ENCODE peak calls at places on chromosomes 11 and 22, in five cellular contexts. One of them, this sample, is unnamed.
A peak's percentile ranks its signal among the peaks of the same experiment; 100 is the strongest.

GRCh38 chr11:130631119-130631518 is 182.7 kb downstream of the ADAMTS15 start:
- DNase-seq in cardiac muscle cell: no peak
- DNase-seq in tibial nerve: no peak
- DNase-seq in Panc1: peak; percentile 74
- DNase-seq in GM23248: peak; percentile 93
- DNase-seq in this sample: no peak

GRCh38 chr11:9264381-9265210 is 554 bp downstream of the DENND5A start:
- DNase-seq in GM23248: peak; percentile 93
- DNase-seq in Panc1: no peak
- DNase-seq in tibial nerve: peak; percentile 69
- DNase-seq in cardiac muscle cell: peak; percentile 56
- DNase-seq in this sample: no peak

GRCh38 chr22:26169312-26170111 is at the start of gene SEZ6L:
- DNase-seq in GM23248: peak; percentile 1
- DNase-seq in tibial nerve: no peak
- DNase-seq in cardiac muscle cell: peak; percentile 66
- DNase-seq in Panc1: no peak
- DNase-seq in this sample: no peak

GRCh38 chr11:62352355-62353336 is 15.4 kb downstream of the ASRGL1 start:
- DNase-seq in tibial nerve: no peak
- DNase-seq in Panc1: no peak
- DNase-seq in GM23248: no peak
- DNase-seq in cardiac muscle cell: no peak
- DNase-seq in this sample: no peak

GRCh38 chr22:19607198-19608113 is 83.2 kb upstream of the CLDN5 start:
- DNase-seq in cardiac muscle cell: no peak
- DNase-seq in GM23248: no peak
- DNase-seq in Panc1: no peak
- DNase-seq in tibial nerve: no peak
- DNase-seq in this sample: no peak

GRCh38 chr11:82176365-82176764 is 557.3 kb downstream of the FAM181B start:
- DNase-seq in cardiac muscle cell: no peak
- DNase-seq in GM23248: no peak
- DNase-seq in Panc1: no peak
- DNase-seq in tibial nerve: no peak
- DNase-seq in this sample: no peak

GRCh38 chr11:6411594-6412031 is 7.3 kb downstream of the APBB1 start:
- DNase-seq in tibial nerve: no peak
- DNase-seq in cardiac muscle cell: no peak
- DNase-seq in Panc1: no peak
- DNase-seq in GM23248: no peak
- DNase-seq in this sample: peak; percentile 82

GRCh38 chr11:9943346-9944110 is 279.7 kb downstream of the SWAP70 start:
- DNase-seq in cardiac muscle cell: no peak
- DNase-seq in tibial nerve: peak; percentile 73
- DNase-seq in GM23248: peak; percentile 97
- DNase-seq in Panc1: no peak
- DNase-seq in this sample: no peak

GRCh38 chr11:17375547-17375946 is 12.9 kb downstream of the KCNJ11 start:
- DNase-seq in cardiac muscle cell: no peak
- DNase-seq in tibial nerve: no peak
- DNase-seq in GM23248: no peak
- DNase-seq in Panc1: no peak
- DNase-seq in this sample: no peak

GRCh38 chr22:26479043-26479791 is 4.4 kb downstream of the HPS4 start:
- DNase-seq in tibial nerve: no peak
- DNase-seq in Panc1: no peak
- DNase-seq in GM23248: no peak
- DNase-seq in cardiac muscle cell: no peak
- DNase-seq in this sample: no peak

GRCh38 chr11:26914968-26915367 is 78.9 kb upstream of the FIBIN start:
- DNase-seq in GM23248: no peak
- DNase-seq in cardiac muscle cell: no peak
- DNase-seq in tibial nerve: no peak
- DNase-seq in Panc1: no peak
- DNase-seq in this sample: no peak

GRCh38 chr11:29282088-29282487 is 734.7 kb downstream of the KCNA4 start:
- DNase-seq in cardiac muscle cell: no peak
- DNase-seq in tibial nerve: no peak
- DNase-seq in GM23248: peak; percentile 94
- DNase-seq in Panc1: peak; percentile 74
- DNase-seq in this sample: no peak

GRCh38 chr22:36204641-36205032 is 3.0 kb upstream of the APOL4 start:
- DNase-seq in tibial nerve: no peak
- DNase-seq in GM23248: no peak
- DNase-seq in cardiac muscle cell: peak; percentile 15
- DNase-seq in Panc1: no peak
- DNase-seq in this sample: no peak

GRCh38 chr11:27916541-27917100 is 191.3 kb downstream of the KIF18A start:
- DNase-seq in Panc1: no peak
- DNase-seq in cardiac muscle cell: no peak
- DNase-seq in tibial nerve: no peak
- DNase-seq in GM23248: no peak
- DNase-seq in this sample: no peak

GRCh38 chr11:75524576-75525432 is 937 bp downstream of the GDPD5 start:
- DNase-seq in cardiac muscle cell: peak; percentile 21
- DNase-seq in Panc1: no peak
- DNase-seq in tibial nerve: no peak
- DNase-seq in GM23248: peak; percentile 72
- DNase-seq in this sample: no peak

GRCh38 chr11:61834278-61835004 is 6.3 kb downstream of the FADS2 start:
- DNase-seq in GM23248: peak; percentile 20
- DNase-seq in tibial nerve: peak; percentile 35
- DNase-seq in Panc1: no peak
- DNase-seq in cardiac muscle cell: peak; percentile 13
- DNase-seq in this sample: no peak

GRCh38 chr22:17920145-17920605 is 104.2 kb downstream of the MICAL3 start:
- DNase-seq in Panc1: no peak
- DNase-seq in GM23248: no peak
- DNase-seq in cardiac muscle cell: peak; percentile 91
- DNase-seq in tibial nerve: no peak
- DNase-seq in this sample: peak; percentile 35

GRCh38 chr11:16356057-16356750 is at the start of gene SOX6:
- DNase-seq in Panc1: no peak
- DNase-seq in tibial nerve: peak; percentile 8
- DNase-seq in cardiac muscle cell: peak; percentile 9
- DNase-seq in GM23248: no peak
- DNase-seq in this sample: no peak

GRCh38 chr11:450809-451451 is 851 bp downstream of the PTDSS2 start:
- DNase-seq in tibial nerve: peak; percentile 71
- DNase-seq in cardiac muscle cell: peak; percentile 70
- DNase-seq in GM23248: peak; percentile 85
- DNase-seq in Panc1: no peak
- DNase-seq in this sample: peak; percentile 28

GRCh38 chr22:43078522-43078921 is 10.7 kb downstream of the TTLL1 start:
- DNase-seq in cardiac muscle cell: no peak
- DNase-seq in tibial nerve: no peak
- DNase-seq in GM23248: no peak
- DNase-seq in Panc1: no peak
- DNase-seq in this sample: no peak

GRCh38 chr11:11263238-11264030 is 89.6 kb downstream of the CSNK2A3 start:
- DNase-seq in tibial nerve: no peak
- DNase-seq in GM23248: peak; percentile 34
- DNase-seq in Panc1: no peak
- DNase-seq in cardiac muscle cell: no peak
- DNase-seq in this sample: no peak

GRCh38 chr11:10916674-10917073 is 58.8 kb upstream of the ZBED5 start:
- DNase-seq in GM23248: peak; percentile 54
- DNase-seq in Panc1: no peak
- DNase-seq in tibial nerve: no peak
- DNase-seq in cardiac muscle cell: no peak
- DNase-seq in this sample: no peak

GRCh38 chr11:32310218-32310601 is 125.1 kb downstream of the WT1 start:
- DNase-seq in Panc1: no peak
- DNase-seq in GM23248: no peak
- DNase-seq in tibial nerve: no peak
- DNase-seq in cardiac muscle cell: no peak
- DNase-seq in this sample: no peak

GRCh38 chr22:37675930-37676571 is 615 bp downstream of the LGALS1 start:
- DNase-seq in Panc1: no peak
- DNase-seq in tibial nerve: no peak
- DNase-seq in GM23248: peak; percentile 68
- DNase-seq in cardiac muscle cell: no peak
- DNase-seq in this sample: no peak

GRCh38 chr11:2562181-2562581 is 117.4 kb downstream of the KCNQ1 start:
- DNase-seq in Panc1: no peak
- DNase-seq in GM23248: no peak
- DNase-seq in tibial nerve: no peak
- DNase-seq in cardiac muscle cell: no peak
- DNase-seq in this sample: peak; percentile 93

GRCh38 chr11:120326228-120326627 is 1.1 kb downstream of the TLCD5 start:
- DNase-seq in cardiac muscle cell: no peak
- DNase-seq in Panc1: no peak
- DNase-seq in GM23248: peak; percentile 83
- DNase-seq in tibial nerve: no peak
- DNase-seq in this sample: no peak

GRCh38 chr22:37171662-37172061 is 16.4 kb downstream of the C1QTNF6 start:
- DNase-seq in tibial nerve: no peak
- DNase-seq in GM23248: no peak
- DNase-seq in cardiac muscle cell: no peak
- DNase-seq in Panc1: no peak
- DNase-seq in this sample: no peak